ENCODE peak calls at places on chromosomes 16 and 17, in five cellular contexts. W is fibroblast of lung; X is CD4-positive, alpha-beta T cell; Z is H9; L is esophagus squamous epithelium. B is an unnamed sample.
A peak's percentile ranks its signal among the peaks of the same experiment; 100 is the strongest.

GRCh38 chr17:12114686-12115418 is 94.2 kb downstream of the MAP2K4 start:
- DNase-seq in Z (no peak), L (no peak), W (peak; percentile 34), X (no peak), B (no peak)

GRCh38 chr17:40190197-40191021 is 13.1 kb downstream of the RAPGEFL1 start:
- DNase-seq in L (no peak), Z (peak; percentile 91), X (peak; percentile 25), W (no peak), B (no peak)

GRCh38 chr17:43908111-43908721 is 880 bp upstream of the MPP2 start:
- DNase-seq in L (no peak), W (peak; percentile 83), X (peak; percentile 43), Z (peak; percentile 86), B (peak; percentile 57)

GRCh38 chr17:47802341-47803022 is 19.1 kb downstream of the OSBPL7 start:
- DNase-seq in Z (peak; percentile 82), X (peak; percentile 42), L (no peak), W (peak; percentile 39), B (no peak)

GRCh38 chr16:57231821-57232350 is 13.2 kb upstream of the ARL2BP start:
- DNase-seq in X (no peak), L (no peak), W (no peak), Z (no peak), B (no peak)

GRCh38 chr17:61431594-61432311 is 20.5 kb upstream of the TBX4 start:
- DNase-seq in W (peak; percentile 89), L (no peak), X (no peak), Z (no peak), B (no peak)

GRCh38 chr17:50938821-50939541 is 72.8 kb upstream of the TOB1 start:
- DNase-seq in L (no peak), W (no peak), Z (no peak), X (no peak), B (no peak)

GRCh38 chr16:86809458-86809955 is 231.2 kb downstream of the FOXL1 start:
- DNase-seq in L (no peak), W (peak; percentile 59), Z (no peak), X (no peak), B (no peak)

GRCh38 chr16:28157768-28158535 is 53.8 kb downstream of the XPO6 start:
- DNase-seq in W (peak; percentile 81), Z (no peak), X (no peak), L (no peak), B (no peak)

GRCh38 chr17:65430209-65430833 is 131.1 kb downstream of the AXIN2 start:
- DNase-seq in Z (no peak), X (no peak), W (no peak), L (no peak), B (no peak)

GRCh38 chr17:78708510-78708973 is 73.5 kb downstream of the CYTH1 start:
- DNase-seq in Z (peak; percentile 83), L (no peak), W (peak; percentile 84), X (peak; percentile 42), B (peak; percentile 64)

GRCh38 chr16:31453255-31454204 is 5.8 kb upstream of the ARMC5 start:
- DNase-seq in W (peak; percentile 63), Z (peak; percentile 44), L (no peak), X (no peak), B (no peak)

GRCh38 chr17:82943751-82944150 is 103.9 kb upstream of the ZNF750 start:
- DNase-seq in L (no peak), X (no peak), Z (no peak), W (no peak), B (no peak)

GRCh38 chr16:58411736-58412614 is 19.7 kb downstream of the GINS3 start:
- DNase-seq in L (no peak), X (no peak), Z (no peak), W (no peak), B (no peak)

GRCh38 chr16:54199486-54200160 is 87.0 kb downstream of the IRX3 start:
- DNase-seq in W (no peak), X (no peak), Z (no peak), L (no peak), B (no peak)

GRCh38 chr17:44464037-44464436 is 39.2 kb downstream of the GPATCH8 start:
- DNase-seq in L (no peak), W (no peak), X (no peak), Z (no peak), B (no peak)

GRCh38 chr17:75873587-75874322 is 4.6 kb downstream of the TRIM47 start:
- DNase-seq in W (no peak), X (no peak), L (no peak), Z (no peak), B (no peak)

GRCh38 chr17:75876190-75876937 is 2.0 kb downstream of the TRIM47 start:
- DNase-seq in W (no peak), X (peak; percentile 79), Z (peak; percentile 86), L (no peak), B (no peak)

GRCh38 chr17:75875940-75876189 is 2.5 kb downstream of the TRIM47 start:
- DNase-seq in X (no peak), W (no peak), L (no peak), Z (no peak), B (peak; percentile 44)

GRCh38 chr17:75875182-75875939 is 3.0 kb downstream of the TRIM47 start:
- DNase-seq in X (no peak), L (no peak), Z (no peak), W (no peak), B (no peak)

GRCh38 chr17:75874323-75875181 is 3.8 kb downstream of the TRIM47 start:
- DNase-seq in W (no peak), Z (no peak), X (no peak), L (no peak), B (no peak)
- H3K27ac ChIP-seq in W (no peak overlapping the region), Z (no peak overlapping the region), X (no peak overlapping the region), L (peak overlapping the region; percentile 93), B (no peak overlapping the region)

GRCh38 chr16:2587891-2588565 is 50.2 kb downstream of the PDPK1 start:
- DNase-seq in Z (no peak), L (no peak), W (no peak), X (no peak), B (peak; percentile 31)

GRCh38 chr16:2592786-2593185 is 55.0 kb downstream of the PDPK1 start:
- DNase-seq in Z (no peak), X (no peak), W (no peak), L (no peak), B (no peak)

GRCh38 chr16:2586901-2587480 is 49.2 kb downstream of the PDPK1 start:
- DNase-seq in L (no peak), Z (peak; percentile 23), X (no peak), W (no peak), B (no peak)

GRCh38 chr16:2595376-2596200 is 57.8 kb downstream of the PDPK1 start:
- DNase-seq in Z (no peak), X (no peak), W (no peak), L (no peak), B (peak; percentile 73)

DNA sequence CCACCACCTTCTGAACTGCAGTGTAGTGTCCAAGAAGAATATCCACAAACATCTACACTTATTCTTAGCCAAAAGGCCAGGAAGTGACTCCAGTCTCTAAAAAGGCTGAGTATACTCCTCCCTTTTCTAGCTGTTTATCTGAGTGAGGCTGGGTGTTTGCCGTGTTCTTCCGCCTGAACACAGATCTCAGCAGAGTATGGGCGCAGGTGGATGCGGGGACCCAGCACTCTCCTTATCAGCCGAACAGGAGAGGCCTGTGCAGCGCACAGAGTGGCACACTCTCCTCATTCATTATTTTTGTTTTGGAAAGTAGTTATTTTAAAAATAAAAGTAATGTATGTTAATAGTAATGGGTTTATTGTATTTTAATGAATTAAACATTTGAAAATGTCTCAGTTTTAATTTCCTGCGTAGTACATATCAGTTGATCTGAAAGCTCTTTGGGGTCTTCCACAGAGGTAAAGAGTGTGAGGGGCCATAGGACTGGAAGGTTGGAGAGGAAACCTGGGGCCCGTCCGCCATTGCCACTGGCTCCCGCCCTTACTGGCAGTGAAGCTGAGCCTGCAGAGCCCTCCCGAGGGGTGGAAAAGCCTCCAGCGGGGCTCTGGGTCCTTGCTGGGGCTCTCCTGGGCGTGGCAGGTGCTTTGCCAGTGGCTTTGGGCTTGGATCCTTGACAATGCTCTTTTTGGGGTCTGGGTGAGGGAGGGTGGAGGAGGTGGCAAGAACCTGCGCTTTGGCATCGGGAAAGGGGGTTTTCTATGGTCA is 53.8 kb downstream of the PDPK1 start:
- DNase-seq in W (no peak), X (no peak), L (no peak), Z (no peak), B (no peak)
- H3K27ac ChIP-seq in W (no peak overlapping the region), X (no peak overlapping the region), L (no peak overlapping the region), Z (no peak overlapping the region), B (no peak overlapping the region)

GRCh38 chr17:8354196-8354595 is 14.6 kb downstream of the ODF4 start:
- DNase-seq in L (no peak), X (no peak), W (no peak), Z (no peak), B (no peak)

GRCh38 chr17:8350339-8350738 is 10.7 kb downstream of the ODF4 start:
- DNase-seq in W (no peak), Z (no peak), L (no peak), X (no peak), B (no peak)

GRCh38 chr17:8357910-8358309 is 18.3 kb downstream of the ODF4 start:
- DNase-seq in X (no peak), L (no peak), Z (no peak), W (no peak), B (no peak)

GRCh38 chr17:8353736-8354135 is 14.1 kb downstream of the ODF4 start:
- DNase-seq in Z (no peak), X (no peak), W (no peak), L (no peak), B (no peak)
- H3K27ac ChIP-seq in Z (no peak overlapping the region), X (no peak overlapping the region), W (no peak overlapping the region), L (no peak overlapping the region), B (no peak overlapping the region)

GRCh38 chr16:89476811-89477261 is 13.5 kb downstream of the ANKRD11 start:
- DNase-seq in Z (no peak), X (no peak), L (no peak), W (no peak), B (no peak)

GRCh38 chr16:89475144-89475543 is 15.2 kb downstream of the ANKRD11 start:
- DNase-seq in X (no peak), L (no peak), Z (no peak), W (no peak), B (no peak)

GRCh38 chr16:89473791-89474414 is 16.5 kb downstream of the ANKRD11 start:
- DNase-seq in Z (no peak), W (peak; percentile 48), X (no peak), L (no peak), B (no peak)

GRCh38 chr16:89478576-89479221 is 11.7 kb downstream of the ANKRD11 start:
- DNase-seq in W (no peak), L (no peak), Z (no peak), X (peak; percentile 15), B (no peak)

DNA sequence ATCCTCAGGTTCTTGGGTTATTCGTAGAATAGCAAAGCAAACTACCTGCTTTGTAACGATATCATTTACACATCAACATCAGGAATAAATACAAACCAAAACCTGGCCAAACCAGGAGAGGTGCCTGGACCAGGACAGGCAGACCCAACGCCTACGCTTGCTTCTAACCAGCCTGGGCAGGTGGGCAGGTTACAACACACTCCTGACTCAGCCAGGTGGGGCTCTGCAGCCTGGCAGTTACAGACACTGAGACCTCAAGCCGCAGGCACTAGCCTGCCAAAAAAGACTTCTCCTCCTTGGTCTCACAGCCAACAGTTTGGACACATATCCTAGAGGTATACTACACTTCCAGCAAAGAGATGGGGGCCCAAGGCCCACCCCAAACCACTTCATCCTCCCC is 14.0 kb downstream of the ANKRD11 start:
- DNase-seq in X (no peak), Z (no peak), W (no peak), L (no peak), B (no peak)
- H3K27ac ChIP-seq in X (no peak overlapping the region), Z (no peak overlapping the region), W (no peak overlapping the region), L (peak overlapping the region; percentile 78), B (no peak overlapping the region)

GRCh38 chr17:57097832-57098421 is 12.9 kb downstream of the AKAP1 start:
- DNase-seq in W (peak; percentile 77), X (no peak), Z (no peak), L (no peak), B (no peak)
- H3K27ac ChIP-seq in W (no peak overlapping the region), X (no peak overlapping the region), Z (no peak overlapping the region), L (no peak overlapping the region), B (peak overlapping the region; percentile 71)

GRCh38 chr17:19714542-19715411 is 1.6 kb downstream of the SLC47A2 start:
- DNase-seq in W (no peak), L (no peak), X (no peak), Z (peak; percentile 69), B (no peak)
- H3K27ac ChIP-seq in W (no peak overlapping the region), L (no peak overlapping the region), X (no peak overlapping the region), Z (no peak overlapping the region), B (no peak overlapping the region)